ENCODE peak calls at places on chromosomes 11 and 22, in five cellular contexts. X is transverse colon, Y is BJ, P is tibial nerve, W is AG09309. N is an unnamed sample.

GRCh38 chr11:128926437-128927107 is 16.1 kb downstream of the TP53AIP1 start:
- DNase-seq in Y (no peak), W (no peak), X (no peak), P (no peak), N (no peak)

GRCh38 chr22:36211237-36211881 is 9.8 kb upstream of the APOL4 start:
- DNase-seq in P (no peak), X (no peak), W (no peak), Y (no peak), N (no peak)

GRCh38 chr22:37571258-37571991 is 8.5 kb downstream of the LGALS2 start:
- DNase-seq in P (no peak), Y (no peak), W (no peak), X (no peak), N (no peak)

GRCh38 chr11:102287963-102288744 is 29.1 kb upstream of the BIRC3 start:
- DNase-seq in P (no peak), W (peak; percentile 41), X (peak; percentile 37), Y (no peak), N (no peak)

GRCh38 chr11:9651481-9651880 is 12.4 kb upstream of the SWAP70 start:
- DNase-seq in Y (no peak), P (no peak), X (no peak), W (no peak), N (no peak)

GRCh38 chr11:10844364-10844763 is 13.5 kb downstream of the ZBED5 start:
- DNase-seq in W (no peak), P (no peak), Y (no peak), X (no peak), N (no peak)

GRCh38 chr11:45400594-45400993 is 114.5 kb upstream of the SYT13 start:
- DNase-seq in P (no peak), W (peak; percentile 61), X (no peak), Y (peak; percentile 32), N (no peak)

GRCh38 chr11:114075891-114076441 is 16.5 kb downstream of the ZBTB16 start:
- DNase-seq in X (no peak), P (no peak), W (no peak), Y (peak; percentile 7), N (peak; percentile 65)

GRCh38 chr11:78336877-78337553 is 80.6 kb downstream of the GAB2 start:
- DNase-seq in Y (no peak), W (no peak), X (no peak), P (no peak), N (no peak)

GRCh38 chr22:20237480-20238440 is 30.4 kb downstream of the RTN4R start:
- DNase-seq in Y (no peak), P (no peak), X (no peak), W (no peak), N (peak; percentile 52)

GRCh38 chr22:25908755-25909154 is 166.8 kb downstream of the MYO18B start:
- DNase-seq in W (no peak), Y (no peak), P (no peak), X (no peak), N (no peak)

GRCh38 chr11:32892355-32893090 is at the start of gene QSER1:
- DNase-seq in P (peak; percentile 45), W (no peak), X (peak; percentile 76), Y (no peak), N (peak; percentile 62)

GRCh38 chr22:20793386-20794131 is 19.6 kb downstream of the SERPIND1 start:
- DNase-seq in Y (no peak), X (no peak), P (no peak), W (no peak), N (no peak)

GRCh38 chr11:11022126-11022730 is 164.4 kb upstream of the ZBED5 start:
- DNase-seq in Y (no peak), X (no peak), P (no peak), W (no peak), N (no peak)

GRCh38 chr11:111602865-111603632 is 800 bp downstream of the SIK2 start:
- DNase-seq in Y (no peak), X (peak; percentile 44), W (no peak), P (no peak), N (peak; percentile 36)

GRCh38 chr11:120254788-120255518 is 15.0 kb downstream of the POU2F3 start:
- DNase-seq in Y (no peak), X (no peak), W (no peak), P (no peak), N (no peak)

GRCh38 chr22:37267128-37267587 is 15.2 kb upstream of the CYTH4 start:
- DNase-seq in P (no peak), X (peak; percentile 55), W (no peak), Y (no peak), N (peak; percentile 76)

GRCh38 chr11:32109138-32109537 is 18.3 kb downstream of the RCN1 start:
- DNase-seq in X (no peak), Y (no peak), P (no peak), W (no peak), N (no peak)

GRCh38 chr11:17734986-17735822 is 623 bp downstream of the KCNC1 start:
- DNase-seq in Y (no peak), X (peak; percentile 51), W (peak; percentile 2), P (peak; percentile 20), N (peak; percentile 21)

GRCh38 chr11:17734418-17734911 is at the start of gene KCNC1:
- DNase-seq in X (no peak), W (no peak), Y (no peak), P (no peak), N (no peak)

GRCh38 chr11:17736921-17737817 is 2.6 kb downstream of the KCNC1 start:
- DNase-seq in X (no peak), P (no peak), W (no peak), Y (no peak), N (no peak)

GRCh38 chr11:17738350-17739207 is 4.0 kb downstream of the KCNC1 start:
- DNase-seq in Y (no peak), W (no peak), P (no peak), X (no peak), N (no peak)

DNA sequence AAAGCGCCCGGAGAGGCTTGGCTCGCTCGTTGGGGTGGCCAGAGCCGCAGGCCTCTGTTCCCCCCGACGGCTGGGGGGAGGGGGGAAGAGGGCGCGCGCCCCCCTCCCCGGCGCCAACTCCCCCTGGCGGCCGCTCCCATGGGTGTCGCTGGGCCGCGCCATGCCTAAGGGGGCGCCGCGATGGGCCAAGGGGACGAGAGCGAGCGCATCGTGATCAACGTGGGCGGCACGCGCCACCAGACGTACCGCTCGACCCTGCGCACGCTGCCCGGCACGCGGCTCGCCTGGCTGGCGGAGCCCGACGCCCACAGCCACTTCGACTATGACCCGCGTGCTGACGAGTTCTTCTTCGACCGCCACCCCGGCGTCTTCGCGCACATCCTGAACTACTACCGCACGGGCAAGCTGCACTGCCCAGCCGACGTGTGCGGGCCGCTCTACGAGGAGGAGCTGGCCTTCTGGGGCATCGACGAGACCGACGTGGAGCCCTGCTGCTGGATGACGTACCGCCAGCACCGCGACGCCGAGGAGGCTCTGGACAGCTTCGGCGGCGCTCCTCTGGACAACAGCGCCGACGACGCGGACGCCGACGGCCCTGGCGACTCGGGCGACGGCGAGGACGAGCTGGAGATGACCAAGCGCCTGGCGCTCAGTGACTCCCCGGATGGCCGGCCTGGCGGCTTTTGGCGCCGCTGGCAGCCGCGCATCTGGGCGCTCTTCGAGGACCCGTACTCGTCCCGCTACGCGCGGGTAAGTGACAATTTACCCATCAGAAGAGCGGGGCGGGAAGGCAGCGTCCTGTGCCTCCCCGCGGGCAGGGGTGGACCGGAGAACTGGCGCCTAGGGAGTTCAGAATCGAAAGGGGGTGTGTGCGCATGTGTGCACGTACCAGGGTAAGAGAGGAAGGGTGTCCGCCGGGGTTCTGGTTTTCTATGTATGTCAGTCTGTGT is 1.5 kb downstream of the KCNC1 start:
- DNase-seq in W (no peak), Y (no peak), X (no peak), P (no peak), N (no peak)
- TF ChIP-seq CTCF in W (peak; percentile 11), Y (no peak), X (no peak), P (no peak), N (no peak)

DNA sequence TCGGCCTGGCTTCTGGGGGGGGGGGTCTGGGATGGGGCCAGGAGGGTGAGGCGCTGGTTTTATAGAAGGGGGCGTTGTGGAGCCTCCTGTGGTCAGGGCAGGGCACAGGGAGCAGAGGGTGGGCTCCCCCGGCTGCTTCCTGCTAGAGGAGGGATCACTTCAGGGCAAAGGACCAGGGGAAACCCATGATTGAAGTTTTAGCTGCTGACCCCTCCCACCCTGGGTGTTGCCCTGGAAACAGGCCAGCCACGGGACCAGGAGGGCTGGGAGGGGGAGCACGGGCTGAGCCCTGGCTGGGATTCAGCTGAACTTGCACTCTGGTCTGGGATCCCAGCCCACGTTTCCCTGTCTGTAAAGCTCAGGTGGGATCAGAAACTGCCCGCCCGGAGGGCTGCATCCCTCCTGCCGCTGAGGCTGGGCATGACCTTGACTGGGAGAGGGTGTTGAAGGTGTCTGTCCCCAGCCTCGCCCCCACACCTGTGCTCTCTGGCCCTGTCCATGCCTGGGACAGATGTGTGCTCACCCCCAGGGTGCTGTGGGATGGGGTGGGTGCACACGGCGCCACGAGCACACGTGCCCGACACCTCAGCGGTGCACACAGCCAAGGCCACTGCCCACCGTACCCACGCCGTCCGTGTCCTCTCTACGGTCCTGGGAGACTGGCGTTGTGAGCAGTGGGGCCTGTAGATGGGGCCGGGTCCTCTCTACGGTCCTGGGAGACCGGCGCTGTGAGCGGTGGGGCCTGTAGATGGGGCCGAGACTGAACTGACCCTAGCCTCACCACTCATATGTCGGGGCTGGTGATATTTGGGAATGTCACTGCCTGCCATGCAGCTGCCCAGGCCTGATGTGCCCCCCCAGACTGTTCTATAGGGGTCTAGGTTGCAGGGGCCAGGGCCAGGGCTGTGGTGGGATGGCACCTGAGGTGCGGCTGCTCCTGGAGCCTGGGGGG is 2.3 kb downstream of the TSPAN4 start:
- DNase-seq in Y (peak; percentile 80), X (peak; percentile 79), W (peak; percentile 77), P (peak; percentile 92), N (no peak)
- TF ChIP-seq CTCF in Y (no peak), X (no peak), W (no peak), P (no peak), N (no peak)

DNA sequence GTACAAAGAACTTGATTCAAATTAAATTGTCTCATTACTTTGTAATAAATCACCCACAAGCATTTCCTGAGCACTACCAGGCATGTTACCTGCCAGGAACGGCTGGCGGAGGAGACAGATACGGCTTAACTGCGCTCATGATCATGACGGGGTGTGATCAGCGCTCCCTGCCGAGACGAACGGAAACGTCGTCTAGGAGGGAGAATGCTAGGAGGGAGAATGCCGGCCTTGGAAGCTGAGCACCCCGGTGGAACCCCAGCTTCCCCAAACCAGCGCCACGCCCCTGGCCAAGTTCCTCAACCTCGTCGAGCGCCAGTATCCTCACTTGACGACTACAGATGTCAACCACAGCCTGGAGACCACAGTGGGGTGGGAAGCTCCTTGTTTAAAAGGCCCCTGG is 272.8 kb downstream of the CTTN start:
- DNase-seq in Y (no peak), X (no peak), P (no peak), W (no peak), N (no peak)
- TF ChIP-seq CTCF in Y (no peak), X (no peak), P (no peak), W (no peak), N (no peak)

DNA sequence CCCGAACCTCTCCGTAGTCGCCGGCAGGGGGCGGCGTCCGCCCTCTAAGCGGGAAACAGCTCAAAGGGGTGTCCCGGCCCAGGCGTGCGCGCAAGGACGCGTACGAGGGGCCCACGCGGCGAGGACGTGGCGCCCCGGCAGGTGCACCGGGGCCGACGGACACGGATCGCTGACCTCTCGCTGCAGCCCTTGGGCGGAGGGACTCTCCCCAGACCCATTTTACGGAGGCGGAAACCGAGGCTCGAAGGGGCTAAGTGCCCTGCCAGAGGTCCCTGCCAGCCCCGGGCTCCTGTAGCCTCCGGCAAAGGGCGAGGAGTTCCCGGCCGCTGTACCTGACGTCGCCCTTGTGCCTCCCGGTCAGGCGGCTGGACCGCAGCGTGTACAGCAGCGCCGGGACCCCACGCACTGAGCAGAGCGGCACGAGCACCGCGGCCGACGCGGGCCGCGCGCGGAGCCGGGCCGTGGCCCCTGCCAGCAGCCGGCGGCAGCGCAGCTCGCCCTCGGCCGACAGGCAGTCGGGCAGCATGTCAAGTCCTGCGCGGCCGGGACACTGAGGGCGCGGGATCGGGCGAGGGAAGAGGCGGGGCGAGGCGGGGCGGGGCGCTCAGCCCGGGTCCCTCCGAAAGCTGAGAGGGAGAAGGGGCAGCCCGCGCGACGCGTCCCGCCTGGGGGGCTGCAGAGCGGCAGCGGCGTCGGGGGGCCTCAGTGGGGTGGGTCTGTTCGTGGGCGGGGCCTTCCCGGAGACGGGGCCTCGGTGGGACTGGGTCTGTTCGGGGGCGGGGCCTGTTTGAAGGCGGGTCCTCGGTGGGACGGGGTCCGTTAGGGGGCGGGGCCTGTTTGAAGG is at the start of gene NUDT8:
- DNase-seq in Y (no peak), P (peak; percentile 71), W (no peak), X (peak; percentile 90), N (peak; percentile 93)
- TF ChIP-seq CTCF in Y (peak; percentile 86), P (peak; percentile 94), W (peak; percentile 87), X (peak; percentile 96), N (peak; percentile 97)